ENCODE peak calls at places on chromosomes 13 and 19, in seven cellular contexts. One of them, this sample, is unnamed.

GRCh38 chr13:109158383-109158782 is 529.0 kb downstream of the MYO16 start:
- DNase-seq in WTC11: no peak
- DNase-seq in NB4: no peak
- DNase-seq in fibroblast of lung: no peak
- DNase-seq in breast epithelium: no peak
- DNase-seq in PC-3: peak
- DNase-seq in AG04450: no peak
- DNase-seq in this sample: no peak

GRCh38 chr19:4342421-4343055 is 824 bp upstream of the MPND start:
- DNase-seq in WTC11: peak
- DNase-seq in NB4: peak
- DNase-seq in fibroblast of lung: peak
- DNase-seq in breast epithelium: peak
- DNase-seq in PC-3: peak
- DNase-seq in AG04450: peak
- DNase-seq in this sample: peak

GRCh38 chr19:4987692-4988370 is 18.9 kb downstream of the KDM4B start:
- DNase-seq in WTC11: no peak
- DNase-seq in NB4: no peak
- DNase-seq in fibroblast of lung: no peak
- DNase-seq in breast epithelium: no peak
- DNase-seq in PC-3: no peak
- DNase-seq in AG04450: no peak
- DNase-seq in this sample: no peak

GRCh38 chr13:65653548-65654078 is 1576.5 kb downstream of the PCDH9 start:
- DNase-seq in WTC11: no peak
- DNase-seq in NB4: no peak
- DNase-seq in fibroblast of lung: no peak
- DNase-seq in breast epithelium: no peak
- DNase-seq in PC-3: no peak
- DNase-seq in AG04450: no peak
- DNase-seq in this sample: no peak

GRCh38 chr19:28393574-28394336 is 819.2 kb downstream of the UQCRFS1 start:
- DNase-seq in WTC11: no peak
- DNase-seq in NB4: peak
- DNase-seq in fibroblast of lung: no peak
- DNase-seq in breast epithelium: no peak
- DNase-seq in PC-3: no peak
- DNase-seq in AG04450: no peak
- DNase-seq in this sample: no peak

GRCh38 chr19:19672816-19673215 is 4.2 kb downstream of the ZNF101 start:
- DNase-seq in WTC11: no peak
- DNase-seq in NB4: no peak
- DNase-seq in fibroblast of lung: no peak
- DNase-seq in breast epithelium: no peak
- DNase-seq in PC-3: no peak
- DNase-seq in AG04450: no peak
- DNase-seq in this sample: no peak

GRCh38 chr19:7069042-7069903 is at the start of gene ZNF557:
- DNase-seq in WTC11: peak
- DNase-seq in NB4: peak
- DNase-seq in fibroblast of lung: peak
- DNase-seq in breast epithelium: peak
- DNase-seq in PC-3: peak
- DNase-seq in AG04450: peak
- DNase-seq in this sample: peak

GRCh38 chr13:75872970-75873369 is 236.8 kb downstream of the LMO7 start:
- DNase-seq in WTC11: no peak
- DNase-seq in NB4: peak
- DNase-seq in fibroblast of lung: no peak
- DNase-seq in breast epithelium: no peak
- DNase-seq in PC-3: no peak
- DNase-seq in AG04450: no peak
- DNase-seq in this sample: no peak

GRCh38 chr19:23974941-23975340 is 60.3 kb downstream of the ZNF726 start:
- DNase-seq in WTC11: no peak
- DNase-seq in NB4: no peak
- DNase-seq in fibroblast of lung: no peak
- DNase-seq in breast epithelium: no peak
- DNase-seq in PC-3: peak
- DNase-seq in AG04450: no peak
- DNase-seq in this sample: no peak

GRCh38 chr13:49063526-49063925 is 87.8 kb downstream of the FNDC3A start:
- DNase-seq in WTC11: no peak
- DNase-seq in NB4: no peak
- DNase-seq in fibroblast of lung: no peak
- DNase-seq in breast epithelium: no peak
- DNase-seq in PC-3: peak
- DNase-seq in AG04450: no peak
- DNase-seq in this sample: no peak

GRCh38 chr13:51838235-51838846 is 6.6 kb downstream of the TMEM272 start:
- DNase-seq in WTC11: no peak
- DNase-seq in NB4: no peak
- DNase-seq in fibroblast of lung: no peak
- DNase-seq in breast epithelium: no peak
- DNase-seq in PC-3: peak
- DNase-seq in AG04450: no peak
- DNase-seq in this sample: no peak

GRCh38 chr19:40530091-40530901 is 46.4 kb upstream of the SHKBP1 start:
- DNase-seq in WTC11: peak
- DNase-seq in NB4: no peak
- DNase-seq in fibroblast of lung: no peak
- DNase-seq in breast epithelium: no peak
- DNase-seq in PC-3: no peak
- DNase-seq in AG04450: no peak
- DNase-seq in this sample: no peak
- TF ChIP-seq CTCF in WTC11: no peak
- TF ChIP-seq CTCF in NB4: no peak
- TF ChIP-seq CTCF in fibroblast of lung: no peak
- TF ChIP-seq CTCF in breast epithelium: peak
- TF ChIP-seq CTCF in PC-3: peak
- TF ChIP-seq CTCF in AG04450: peak
- TF ChIP-seq CTCF in this sample: peak

GRCh38 chr13:21676611-21677021 is 5.7 kb downstream of the FGF9 start:
- DNase-seq in WTC11: peak
- DNase-seq in NB4: peak
- DNase-seq in fibroblast of lung: no peak
- DNase-seq in breast epithelium: no peak
- DNase-seq in PC-3: no peak
- DNase-seq in AG04450: no peak
- DNase-seq in this sample: no peak
- TF ChIP-seq CTCF in WTC11: no peak
- TF ChIP-seq CTCF in NB4: peak
- TF ChIP-seq CTCF in fibroblast of lung: no peak
- TF ChIP-seq CTCF in breast epithelium: no peak
- TF ChIP-seq CTCF in PC-3: no peak
- TF ChIP-seq CTCF in AG04450: no peak
- TF ChIP-seq CTCF in this sample: peak

GRCh38 chr19:18645035-18645511 is 8.2 kb downstream of the KLHL26 start:
- DNase-seq in WTC11: no peak
- DNase-seq in NB4: peak
- DNase-seq in fibroblast of lung: no peak
- DNase-seq in breast epithelium: peak
- DNase-seq in PC-3: no peak
- DNase-seq in AG04450: no peak
- DNase-seq in this sample: no peak

GRCh38 chr19:18646535-18647370 is 9.9 kb downstream of the KLHL26 start:
- DNase-seq in WTC11: no peak
- DNase-seq in NB4: no peak
- DNase-seq in fibroblast of lung: no peak
- DNase-seq in breast epithelium: no peak
- DNase-seq in PC-3: no peak
- DNase-seq in AG04450: no peak
- DNase-seq in this sample: no peak

GRCh38 chr19:18647807-18648206 is 11.0 kb downstream of the KLHL26 start:
- DNase-seq in WTC11: no peak
- DNase-seq in NB4: no peak
- DNase-seq in fibroblast of lung: no peak
- DNase-seq in breast epithelium: no peak
- DNase-seq in PC-3: no peak
- DNase-seq in AG04450: no peak
- DNase-seq in this sample: no peak

GRCh38 chr19:18647371-18647767 is 10.5 kb downstream of the KLHL26 start:
- DNase-seq in WTC11: no peak
- DNase-seq in NB4: no peak
- DNase-seq in fibroblast of lung: no peak
- DNase-seq in breast epithelium: no peak
- DNase-seq in PC-3: no peak
- DNase-seq in AG04450: no peak
- DNase-seq in this sample: no peak

GRCh38 chr19:18644144-18645034 is 7.6 kb downstream of the KLHL26 start:
- DNase-seq in WTC11: no peak
- DNase-seq in NB4: peak
- DNase-seq in fibroblast of lung: no peak
- DNase-seq in breast epithelium: peak
- DNase-seq in PC-3: no peak
- DNase-seq in AG04450: no peak
- DNase-seq in this sample: no peak
- TF ChIP-seq CTCF in WTC11: no peak
- TF ChIP-seq CTCF in NB4: peak
- TF ChIP-seq CTCF in fibroblast of lung: no peak
- TF ChIP-seq CTCF in breast epithelium: no peak
- TF ChIP-seq CTCF in PC-3: peak
- TF ChIP-seq CTCF in AG04450: no peak
- TF ChIP-seq CTCF in this sample: peak

DNA sequence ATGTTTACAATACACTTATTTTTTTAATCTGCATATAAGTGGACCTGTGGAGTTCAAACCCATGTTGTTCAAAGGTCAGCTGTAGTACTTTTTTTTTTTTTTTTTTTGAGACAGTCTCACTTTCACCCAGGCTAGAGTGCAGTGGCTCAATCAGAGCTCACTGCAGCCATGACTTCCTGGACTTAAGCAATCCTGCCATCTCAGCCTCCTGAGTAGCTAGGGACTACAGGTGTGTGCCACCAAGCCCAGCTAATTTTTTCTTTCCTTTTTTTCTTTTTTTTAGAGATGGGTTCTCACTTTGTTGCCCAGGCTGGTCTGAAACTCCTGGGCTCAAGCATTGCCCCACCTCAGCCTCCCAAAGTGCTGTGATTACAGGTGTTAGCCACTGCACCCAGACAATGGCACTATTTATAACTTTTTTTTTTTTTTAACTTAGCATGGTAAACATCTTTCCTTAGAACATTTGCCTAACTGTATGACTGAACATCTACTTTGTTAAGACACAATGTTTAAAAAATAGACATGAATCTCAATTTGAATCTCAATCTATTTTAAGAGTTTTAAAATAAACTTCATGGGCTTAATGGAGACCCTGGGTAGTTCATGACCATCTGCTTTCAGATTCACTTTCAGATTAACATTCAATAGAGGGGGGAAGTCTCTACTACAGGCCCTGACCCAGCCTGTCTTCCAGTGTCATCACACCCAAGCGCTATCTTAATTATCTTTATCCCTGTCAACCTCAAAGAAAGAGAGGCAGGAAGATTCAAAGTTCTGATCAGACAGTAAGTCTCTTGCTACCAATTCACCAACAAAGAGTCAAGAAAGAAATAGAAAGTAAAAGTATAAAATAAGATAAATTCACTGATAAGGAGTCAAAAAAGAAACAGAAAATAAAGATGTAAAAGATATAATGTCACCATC is 97.7 kb upstream of the DOCK9 start:
- DNase-seq in WTC11: no peak
- DNase-seq in NB4: no peak
- DNase-seq in fibroblast of lung: no peak
- DNase-seq in breast epithelium: no peak
- DNase-seq in PC-3: no peak
- DNase-seq in AG04450: no peak
- DNase-seq in this sample: no peak
- TF ChIP-seq CTCF in WTC11: no peak
- TF ChIP-seq CTCF in NB4: no peak
- TF ChIP-seq CTCF in fibroblast of lung: no peak
- TF ChIP-seq CTCF in breast epithelium: no peak
- TF ChIP-seq CTCF in PC-3: no peak
- TF ChIP-seq CTCF in AG04450: no peak
- TF ChIP-seq CTCF in this sample: no peak